ENCODE peak calls at places on chromosomes 11 and 22, in four cellular contexts. Z, S, V and H are unnamed samples.

GRCh38 chr11:2886191-2886894 is 768 bp upstream of the CDKN1C start:
- DNase-seq in Z (no peak), S (no peak), V (no peak), H (no peak)

GRCh38 chr22:34579519-34579918 is 486.4 kb upstream of the ISX start:
- DNase-seq in Z (no peak), S (no peak), V (no peak), H (no peak)

GRCh38 chr11:76598426-76598839 is 72.1 kb downstream of the LRRC32 start:
- DNase-seq in Z (no peak), S (no peak), V (no peak), H (no peak)

GRCh38 chr11:85823816-85824215 is 12.9 kb upstream of the SYTL2 start:
- DNase-seq in Z (no peak), S (no peak), V (no peak), H (no peak)

GRCh38 chr22:37431811-37432707 is 4.8 kb upstream of the ELFN2 start:
- DNase-seq in Z (no peak), S (peak), V (peak), H (peak)

GRCh38 chr22:23457586-23457985 is 122.5 kb downstream of the IGLL1 start:
- DNase-seq in Z (no peak), S (no peak), V (no peak), H (no peak)

GRCh38 chr22:43479311-43479710 is 67.5 kb downstream of the MPPED1 start:
- DNase-seq in Z (no peak), S (no peak), V (no peak), H (no peak)

GRCh38 chr11:73374130-73374529 is 2.1 kb upstream of the RELT start:
- DNase-seq in Z (no peak), S (no peak), V (no peak), H (no peak)

GRCh38 chr22:28761449-28761755 is 11.1 kb upstream of the CCDC117 start:
- DNase-seq in Z (no peak), S (no peak), V (no peak), H (no peak)

GRCh38 chr11:792873-793272 is 3.0 kb upstream of the CEND1 start:
- DNase-seq in Z (no peak), S (no peak), V (no peak), H (no peak)

GRCh38 chr11:129695543-129696308 is 119.9 kb upstream of the TMEM45B start:
- DNase-seq in Z (peak), S (no peak), V (no peak), H (no peak)

GRCh38 chr22:44111562-44112155 is 69.1 kb upstream of the PARVG start:
- DNase-seq in Z (no peak), S (no peak), V (no peak), H (no peak)

GRCh38 chr22:43203471-43203981 is 16.6 kb upstream of the TTLL12 start:
- DNase-seq in Z (no peak), S (no peak), V (no peak), H (no peak)

GRCh38 chr11:106958506-106959248 is 59.6 kb downstream of the GUCY1A2 start:
- DNase-seq in Z (no peak), S (no peak), V (no peak), H (no peak)

GRCh38 chr22:41976070-41976901 is 7.0 kb downstream of the SEPTIN3 start:
- DNase-seq in Z (peak), S (no peak), V (no peak), H (no peak)

GRCh38 chr11:107184936-107185335 is 166.7 kb upstream of the GUCY1A2 start:
- DNase-seq in Z (no peak), S (no peak), V (no peak), H (no peak)

GRCh38 chr11:83087035-83087434 is 15.3 kb upstream of the RAB30 start:
- DNase-seq in Z (no peak), S (no peak), V (no peak), H (no peak)

GRCh38 chr11:69474736-69475135 is 6.7 kb upstream of the LINC01488 start:
- DNase-seq in Z (no peak), S (no peak), V (no peak), H (no peak)

GRCh38 chr11:1586699-1587098 is 1.6 kb upstream of the KRTAP5-1 start:
- DNase-seq in Z (no peak), S (no peak), V (no peak), H (no peak)

GRCh38 chr11:119671561-119672015 is 57.4 kb downstream of the NECTIN1 start:
- DNase-seq in Z (peak), S (peak), V (no peak), H (peak)

GRCh38 chr11:1762537-1763302 is 1.0 kb downstream of the CTSD start:
- DNase-seq in Z (no peak), S (no peak), V (no peak), H (no peak)

GRCh38 chr11:45803981-45804805 is 756 bp upstream of the SLC35C1 start:
- DNase-seq in Z (peak), S (no peak), V (no peak), H (no peak)